ENCODE peak calls at places on chromosomes 2 and 18, in eight cellular contexts. One of them, this sample, is unnamed. For H3K4me1, the result is how much of the 10 kb centered on the place peaks cover.

GRCh38 chr18:78196280-78196679 is 783.3 kb upstream of the SALL3 start:
- ATAC-seq in upper lobe of left lung: no peak
- ATAC-seq in Panc1: no peak
- ATAC-seq in HepG2: no peak
- ATAC-seq in K562: no peak
- ATAC-seq in GM23338: no peak
- ATAC-seq in GM12878: no peak
- ATAC-seq in HCT116: no peak
- ATAC-seq in this sample: no peak

GRCh38 chr18:74226156-74226555 is 65.6 kb downstream of the CYB5A start:
- ATAC-seq in upper lobe of left lung: no peak
- ATAC-seq in Panc1: no peak
- ATAC-seq in HepG2: peak
- ATAC-seq in K562: no peak
- ATAC-seq in GM23338: no peak
- ATAC-seq in GM12878: no peak
- ATAC-seq in HCT116: no peak
- ATAC-seq in this sample: no peak

GRCh38 chr2:28338754-28339325 is 53.8 kb upstream of the FOSL2 start:
- ATAC-seq in upper lobe of left lung: no peak
- ATAC-seq in Panc1: no peak
- ATAC-seq in HepG2: no peak
- ATAC-seq in K562: no peak
- ATAC-seq in GM23338: no peak
- ATAC-seq in GM12878: no peak
- ATAC-seq in HCT116: peak
- ATAC-seq in this sample: no peak

GRCh38 chr2:53422979-53423378 is 344.6 kb upstream of the CHAC2 start:
- ATAC-seq in upper lobe of left lung: peak
- ATAC-seq in Panc1: no peak
- ATAC-seq in HepG2: peak
- ATAC-seq in K562: peak
- ATAC-seq in GM23338: peak
- ATAC-seq in GM12878: peak
- ATAC-seq in HCT116: peak
- ATAC-seq in this sample: no peak

GRCh38 chr2:200218645-200219044 is 87.8 kb upstream of the SPATS2L start:
- ATAC-seq in upper lobe of left lung: no peak
- ATAC-seq in Panc1: no peak
- ATAC-seq in HepG2: no peak
- ATAC-seq in K562: peak
- ATAC-seq in GM23338: no peak
- ATAC-seq in GM12878: no peak
- ATAC-seq in HCT116: peak
- ATAC-seq in this sample: no peak

GRCh38 chr18:24972577-24972976 is 379.4 kb downstream of the ZNF521 start:
- ATAC-seq in upper lobe of left lung: no peak
- ATAC-seq in Panc1: no peak
- ATAC-seq in HepG2: no peak
- ATAC-seq in K562: no peak
- ATAC-seq in GM23338: no peak
- ATAC-seq in GM12878: no peak
- ATAC-seq in HCT116: no peak
- ATAC-seq in this sample: no peak

GRCh38 chr2:168884990-168885389 is 5.2 kb downstream of the SPC25 start:
- ATAC-seq in upper lobe of left lung: no peak
- ATAC-seq in Panc1: no peak
- ATAC-seq in HepG2: no peak
- ATAC-seq in K562: peak
- ATAC-seq in GM23338: no peak
- ATAC-seq in GM12878: no peak
- ATAC-seq in HCT116: no peak
- ATAC-seq in this sample: no peak

GRCh38 chr18:79199691-79200374 is 130.6 kb downstream of the ATP9B start:
- ATAC-seq in upper lobe of left lung: no peak
- ATAC-seq in Panc1: no peak
- ATAC-seq in HepG2: no peak
- ATAC-seq in K562: no peak
- ATAC-seq in GM23338: no peak
- ATAC-seq in GM12878: peak
- ATAC-seq in HCT116: no peak
- ATAC-seq in this sample: no peak

GRCh38 chr2:63023444-63023843 is 27.2 kb upstream of the OTX1 start:
- ATAC-seq in upper lobe of left lung: no peak
- ATAC-seq in Panc1: peak
- ATAC-seq in HepG2: peak
- ATAC-seq in K562: peak
- ATAC-seq in GM23338: peak
- ATAC-seq in GM12878: peak
- ATAC-seq in HCT116: peak
- ATAC-seq in this sample: no peak

GRCh38 chr2:128446049-128446811 is 127.6 kb upstream of the HS6ST1 start:
- ATAC-seq in upper lobe of left lung: no peak
- ATAC-seq in Panc1: no peak
- ATAC-seq in HepG2: no peak
- ATAC-seq in K562: peak
- ATAC-seq in GM23338: no peak
- ATAC-seq in GM12878: no peak
- ATAC-seq in HCT116: no peak
- ATAC-seq in this sample: no peak

GRCh38 chr2:54438271-54438670 is 17.9 kb upstream of the SPTBN1 start:
- ATAC-seq in upper lobe of left lung: peak
- ATAC-seq in Panc1: no peak
- ATAC-seq in HepG2: no peak
- ATAC-seq in K562: no peak
- ATAC-seq in GM23338: peak
- ATAC-seq in GM12878: no peak
- ATAC-seq in HCT116: no peak
- ATAC-seq in this sample: peak

GRCh38 chr2:151153601-151154000 is 108.1 kb downstream of the RBM43 start:
- ATAC-seq in upper lobe of left lung: no peak
- ATAC-seq in Panc1: no peak
- ATAC-seq in HepG2: no peak
- ATAC-seq in K562: no peak
- ATAC-seq in GM23338: no peak
- ATAC-seq in GM12878: no peak
- ATAC-seq in HCT116: no peak
- ATAC-seq in this sample: no peak

GRCh38 chr2:120204022-120204405 is 19.2 kb downstream of the TMEM185B start:
- ATAC-seq in upper lobe of left lung: no peak
- ATAC-seq in Panc1: peak
- ATAC-seq in HepG2: peak
- ATAC-seq in K562: peak
- ATAC-seq in GM23338: peak
- ATAC-seq in GM12878: peak
- ATAC-seq in HCT116: no peak
- ATAC-seq in this sample: no peak

GRCh38 chr2:70515938-70516337 is 37.7 kb downstream of the TGFA start:
- ATAC-seq in upper lobe of left lung: peak
- ATAC-seq in Panc1: no peak
- ATAC-seq in HepG2: no peak
- ATAC-seq in K562: no peak
- ATAC-seq in GM23338: no peak
- ATAC-seq in GM12878: no peak
- ATAC-seq in HCT116: no peak
- ATAC-seq in this sample: no peak

GRCh38 chr2:109157563-109158105 is 28.6 kb downstream of the SH3RF3 start:
- ATAC-seq in upper lobe of left lung: no peak
- ATAC-seq in Panc1: no peak
- ATAC-seq in HepG2: no peak
- ATAC-seq in K562: no peak
- ATAC-seq in GM23338: no peak
- ATAC-seq in GM12878: no peak
- ATAC-seq in HCT116: no peak
- ATAC-seq in this sample: no peak

GRCh38 chr2:102141915-102142828 is at the start of gene IL1R1:
- ATAC-seq in upper lobe of left lung: peak
- ATAC-seq in Panc1: peak
- ATAC-seq in HepG2: peak
- ATAC-seq in K562: peak
- ATAC-seq in GM23338: peak
- ATAC-seq in GM12878: no peak
- ATAC-seq in HCT116: peak
- ATAC-seq in this sample: peak
- TF ChIP-seq CTCF in upper lobe of left lung: no peak
- TF ChIP-seq CTCF in Panc1: no peak
- TF ChIP-seq CTCF in HepG2: peak
- TF ChIP-seq CTCF in K562: no peak
- TF ChIP-seq CTCF in GM23338: no peak
- TF ChIP-seq CTCF in GM12878: no peak
- TF ChIP-seq CTCF in HCT116: no peak
- TF ChIP-seq CTCF in this sample: no peak

GRCh38 chr2:9802576-9802993 is 40.7 kb upstream of the TAF1B start:
- ATAC-seq in upper lobe of left lung: no peak
- ATAC-seq in Panc1: no peak
- ATAC-seq in HepG2: no peak
- ATAC-seq in K562: no peak
- ATAC-seq in GM23338: no peak
- ATAC-seq in GM12878: no peak
- ATAC-seq in HCT116: no peak
- ATAC-seq in this sample: no peak

GRCh38 chr2:9800639-9800974 is 42.7 kb upstream of the TAF1B start:
- ATAC-seq in upper lobe of left lung: no peak
- ATAC-seq in Panc1: peak
- ATAC-seq in HepG2: peak
- ATAC-seq in K562: no peak
- ATAC-seq in GM23338: no peak
- ATAC-seq in GM12878: no peak
- ATAC-seq in HCT116: peak
- ATAC-seq in this sample: no peak

GRCh38 chr2:9799729-9800632 is 43.3 kb upstream of the TAF1B start:
- ATAC-seq in upper lobe of left lung: peak
- ATAC-seq in Panc1: peak
- ATAC-seq in HepG2: peak
- ATAC-seq in K562: peak
- ATAC-seq in GM23338: peak
- ATAC-seq in GM12878: peak
- ATAC-seq in HCT116: peak
- ATAC-seq in this sample: peak

GRCh38 chr2:9799011-9799596 is 44.2 kb upstream of the TAF1B start:
- ATAC-seq in upper lobe of left lung: no peak
- ATAC-seq in Panc1: no peak
- ATAC-seq in HepG2: peak
- ATAC-seq in K562: no peak
- ATAC-seq in GM23338: no peak
- ATAC-seq in GM12878: peak
- ATAC-seq in HCT116: no peak
- ATAC-seq in this sample: no peak

GRCh38 chr2:9800975-9801723 is 42.1 kb upstream of the TAF1B start:
- ATAC-seq in upper lobe of left lung: peak
- ATAC-seq in Panc1: peak
- ATAC-seq in HepG2: peak
- ATAC-seq in K562: peak
- ATAC-seq in GM23338: no peak
- ATAC-seq in GM12878: peak
- ATAC-seq in HCT116: peak
- ATAC-seq in this sample: peak
- TF ChIP-seq POLR2AphosphoS5 in upper lobe of left lung: no peak
- TF ChIP-seq POLR2AphosphoS5 in Panc1: no peak
- TF ChIP-seq POLR2AphosphoS5 in HepG2: no peak
- TF ChIP-seq POLR2AphosphoS5 in K562: no peak
- TF ChIP-seq POLR2AphosphoS5 in GM23338: no peak
- TF ChIP-seq POLR2AphosphoS5 in GM12878: no peak
- TF ChIP-seq POLR2AphosphoS5 in HCT116: peak
- TF ChIP-seq POLR2AphosphoS5 in this sample: no peak

GRCh38 chr18:58632557-58632956 is 3.7 kb upstream of the ALPK2 start:
- ATAC-seq in upper lobe of left lung: no peak
- ATAC-seq in Panc1: no peak
- ATAC-seq in HepG2: no peak
- ATAC-seq in K562: no peak
- ATAC-seq in GM23338: no peak
- ATAC-seq in GM12878: no peak
- ATAC-seq in HCT116: no peak
- ATAC-seq in this sample: no peak
- H3K4me1 ChIP-seq in upper lobe of left lung: under half
- H3K4me1 ChIP-seq in Panc1: under half
- H3K4me1 ChIP-seq in HepG2: under half
- H3K4me1 ChIP-seq in K562: under half
- H3K4me1 ChIP-seq in GM23338: under half
- H3K4me1 ChIP-seq in GM12878: under half
- H3K4me1 ChIP-seq in HCT116: under half
- H3K4me1 ChIP-seq in this sample: under half

GRCh38 chr2:56287508-56287907 is 103.7 kb downstream of the CCDC85A start:
- ATAC-seq in upper lobe of left lung: no peak
- ATAC-seq in Panc1: no peak
- ATAC-seq in HepG2: no peak
- ATAC-seq in K562: no peak
- ATAC-seq in GM23338: no peak
- ATAC-seq in GM12878: no peak
- ATAC-seq in HCT116: no peak
- ATAC-seq in this sample: no peak

GRCh38 chr2:56291711-56292110 is 107.9 kb downstream of the CCDC85A start:
- ATAC-seq in upper lobe of left lung: no peak
- ATAC-seq in Panc1: no peak
- ATAC-seq in HepG2: no peak
- ATAC-seq in K562: no peak
- ATAC-seq in GM23338: no peak
- ATAC-seq in GM12878: no peak
- ATAC-seq in HCT116: no peak
- ATAC-seq in this sample: no peak

GRCh38 chr2:56287974-56288373 is 104.2 kb downstream of the CCDC85A start:
- ATAC-seq in upper lobe of left lung: no peak
- ATAC-seq in Panc1: no peak
- ATAC-seq in HepG2: no peak
- ATAC-seq in K562: no peak
- ATAC-seq in GM23338: no peak
- ATAC-seq in GM12878: no peak
- ATAC-seq in HCT116: peak
- ATAC-seq in this sample: no peak

GRCh38 chr2:56286936-56287335 is 103.1 kb downstream of the CCDC85A start:
- ATAC-seq in upper lobe of left lung: no peak
- ATAC-seq in Panc1: no peak
- ATAC-seq in HepG2: no peak
- ATAC-seq in K562: no peak
- ATAC-seq in GM23338: no peak
- ATAC-seq in GM12878: no peak
- ATAC-seq in HCT116: no peak
- ATAC-seq in this sample: no peak

DNA sequence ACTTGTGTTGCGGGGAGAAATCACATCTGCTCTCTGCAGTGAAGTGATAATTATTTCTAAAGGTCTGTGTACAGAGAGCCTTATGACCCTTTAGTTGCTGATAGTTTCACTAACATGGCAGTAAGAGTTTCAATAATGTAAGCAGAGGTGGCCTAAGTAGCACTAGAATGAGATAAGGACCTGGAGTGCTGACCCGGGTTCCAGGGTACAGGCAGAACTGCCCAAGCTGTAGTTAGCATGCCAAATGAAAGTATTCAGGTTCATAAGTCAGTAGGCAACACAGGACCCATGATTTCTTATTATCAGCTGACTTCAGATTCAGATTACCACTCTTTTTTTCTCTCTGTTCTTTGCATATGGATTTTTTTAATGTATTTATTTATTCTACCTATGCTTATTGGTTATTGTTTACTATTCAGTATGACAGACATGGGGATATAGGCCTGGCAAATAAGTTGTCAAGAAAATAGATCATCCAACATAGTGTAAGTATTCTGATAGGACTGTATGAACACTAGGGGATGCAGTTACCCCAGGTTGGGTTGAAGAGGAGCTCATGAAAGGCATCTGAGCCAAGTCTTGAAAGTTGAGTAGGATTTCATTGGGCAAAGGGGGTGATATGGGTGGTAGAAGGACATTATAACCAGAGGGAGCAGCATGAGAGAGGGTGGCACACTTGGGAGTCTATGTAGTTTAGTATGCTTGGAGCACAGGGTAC is 105.2 kb downstream of the CCDC85A start:
- ATAC-seq in upper lobe of left lung: no peak
- ATAC-seq in Panc1: no peak
- ATAC-seq in HepG2: no peak
- ATAC-seq in K562: no peak
- ATAC-seq in GM23338: no peak
- ATAC-seq in GM12878: peak
- ATAC-seq in HCT116: no peak
- ATAC-seq in this sample: no peak
- TF ChIP-seq CTCF in upper lobe of left lung: no peak
- TF ChIP-seq CTCF in Panc1: no peak
- TF ChIP-seq CTCF in HepG2: peak
- TF ChIP-seq CTCF in K562: no peak
- TF ChIP-seq CTCF in GM23338: peak
- TF ChIP-seq CTCF in GM12878: peak
- TF ChIP-seq CTCF in HCT116: no peak
- TF ChIP-seq CTCF in this sample: no peak